ENCODE peak calls at places on chromosomes 11 and 22, in four cellular contexts. One of them, this sample, is unnamed.

GRCh38 chr11:27216268-27217149 is 146.5 kb downstream of the CCDC34 start:
- DNase-seq in H1: peak; percentile 35
- DNase-seq in GM12878: no peak
- DNase-seq in HepG2: no peak
- DNase-seq in this sample: no peak

GRCh38 chr22:47035443-47035881 is 273.0 kb downstream of the TBC1D22A start:
- DNase-seq in H1: no peak
- DNase-seq in GM12878: no peak
- DNase-seq in HepG2: no peak
- DNase-seq in this sample: no peak

GRCh38 chr11:121936781-121937447 is 179.1 kb downstream of the BLID start:
- DNase-seq in H1: no peak
- DNase-seq in GM12878: no peak
- DNase-seq in HepG2: no peak
- DNase-seq in this sample: no peak

GRCh38 chr11:30326114-30326783 is 3.3 kb downstream of the ARL14EP start:
- DNase-seq in H1: no peak
- DNase-seq in GM12878: no peak
- DNase-seq in HepG2: no peak
- DNase-seq in this sample: no peak

GRCh38 chr11:113161671-113162589 is 152.5 kb upstream of the TTC12 start:
- DNase-seq in H1: no peak
- DNase-seq in GM12878: no peak
- DNase-seq in HepG2: no peak
- DNase-seq in this sample: no peak

GRCh38 chr11:9617960-9618359 is 44.5 kb downstream of the WEE1 start:
- DNase-seq in H1: no peak
- DNase-seq in GM12878: no peak
- DNase-seq in HepG2: no peak
- DNase-seq in this sample: no peak

GRCh38 chr11:85590848-85591483 is 36.2 kb downstream of the DLG2 start:
- DNase-seq in H1: no peak
- DNase-seq in GM12878: no peak
- DNase-seq in HepG2: peak; percentile 2
- DNase-seq in this sample: no peak

GRCh38 chr22:49735411-49736311 is 92.0 kb downstream of the BRD1 start:
- DNase-seq in H1: peak; percentile 86
- DNase-seq in GM12878: no peak
- DNase-seq in HepG2: no peak
- DNase-seq in this sample: peak; percentile 30

GRCh38 chr11:134863294-134863693 is 451.3 kb upstream of the B3GAT1 start:
- DNase-seq in H1: no peak
- DNase-seq in GM12878: no peak
- DNase-seq in HepG2: no peak
- DNase-seq in this sample: no peak

GRCh38 chr22:29083576-29084566 is 11.0 kb downstream of the KREMEN1 start:
- DNase-seq in H1: no peak
- DNase-seq in GM12878: no peak
- DNase-seq in HepG2: no peak
- DNase-seq in this sample: no peak

GRCh38 chr11:21511835-21512440 is 680.9 kb upstream of the ANO5 start:
- DNase-seq in H1: peak; percentile 90
- DNase-seq in GM12878: no peak
- DNase-seq in HepG2: peak; percentile 48
- DNase-seq in this sample: peak; percentile 65

GRCh38 chr11:65826972-65827773 is 6.6 kb upstream of the SNX32 start:
- DNase-seq in H1: no peak
- DNase-seq in GM12878: no peak
- DNase-seq in HepG2: no peak
- DNase-seq in this sample: no peak

GRCh38 chr11:120854988-120855387 is 168.9 kb upstream of the TBCEL start:
- DNase-seq in H1: no peak
- DNase-seq in GM12878: no peak
- DNase-seq in HepG2: no peak
- DNase-seq in this sample: no peak

GRCh38 chr11:120858740-120859139 is 165.2 kb upstream of the TBCEL start:
- DNase-seq in H1: no peak
- DNase-seq in GM12878: no peak
- DNase-seq in HepG2: no peak
- DNase-seq in this sample: no peak

GRCh38 chr11:120863359-120863758 is 160.5 kb upstream of the TBCEL start:
- DNase-seq in H1: no peak
- DNase-seq in GM12878: no peak
- DNase-seq in HepG2: no peak
- DNase-seq in this sample: no peak

GRCh38 chr11:120857508-120857907 is 166.4 kb upstream of the TBCEL start:
- DNase-seq in H1: no peak
- DNase-seq in GM12878: no peak
- DNase-seq in HepG2: no peak
- DNase-seq in this sample: no peak

DNA sequence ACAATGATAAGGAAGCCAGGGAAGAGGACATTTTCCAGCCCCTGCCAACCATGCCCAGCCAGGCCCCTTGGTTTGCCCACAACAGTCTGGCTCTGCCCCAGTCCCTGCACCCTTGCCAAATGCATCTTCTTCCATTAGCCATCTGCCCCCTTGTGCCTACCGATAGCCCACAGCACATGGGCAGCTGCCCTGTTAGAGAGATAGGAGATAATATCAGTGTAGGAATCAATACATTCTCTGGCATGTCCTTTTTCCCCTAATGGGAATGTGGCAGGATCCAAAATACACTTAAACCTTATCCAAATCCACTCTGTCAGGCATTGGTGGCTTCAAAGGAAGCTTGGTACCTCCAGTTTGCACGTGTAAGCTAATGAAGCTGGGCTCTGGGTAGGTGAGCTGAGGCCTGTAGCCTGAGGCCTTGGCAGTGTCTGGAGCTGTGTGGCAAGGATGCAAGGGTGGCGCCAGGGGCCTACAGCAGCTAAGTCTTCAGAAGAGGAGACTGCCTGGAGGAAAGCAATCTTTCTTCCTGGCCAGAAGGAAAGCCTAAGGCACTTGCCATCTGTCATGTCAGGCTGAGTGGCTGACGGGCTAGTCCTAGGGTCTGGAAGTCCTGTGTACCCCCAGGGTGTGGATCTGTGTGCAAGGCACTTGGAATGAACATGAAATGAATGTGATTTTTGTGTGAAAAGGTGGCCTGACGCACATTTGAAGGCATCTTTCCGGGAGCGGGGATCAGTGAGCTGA is 164.2 kb upstream of the TBCEL start:
- DNase-seq in H1: no peak
- DNase-seq in GM12878: no peak
- DNase-seq in HepG2: no peak
- DNase-seq in this sample: no peak
- TF ChIP-seq SUZ12 in H1: no peak
- TF ChIP-seq SUZ12 in GM12878: no peak
- TF ChIP-seq SUZ12 in HepG2: no peak
- TF ChIP-seq SUZ12 in this sample: no peak

DNA sequence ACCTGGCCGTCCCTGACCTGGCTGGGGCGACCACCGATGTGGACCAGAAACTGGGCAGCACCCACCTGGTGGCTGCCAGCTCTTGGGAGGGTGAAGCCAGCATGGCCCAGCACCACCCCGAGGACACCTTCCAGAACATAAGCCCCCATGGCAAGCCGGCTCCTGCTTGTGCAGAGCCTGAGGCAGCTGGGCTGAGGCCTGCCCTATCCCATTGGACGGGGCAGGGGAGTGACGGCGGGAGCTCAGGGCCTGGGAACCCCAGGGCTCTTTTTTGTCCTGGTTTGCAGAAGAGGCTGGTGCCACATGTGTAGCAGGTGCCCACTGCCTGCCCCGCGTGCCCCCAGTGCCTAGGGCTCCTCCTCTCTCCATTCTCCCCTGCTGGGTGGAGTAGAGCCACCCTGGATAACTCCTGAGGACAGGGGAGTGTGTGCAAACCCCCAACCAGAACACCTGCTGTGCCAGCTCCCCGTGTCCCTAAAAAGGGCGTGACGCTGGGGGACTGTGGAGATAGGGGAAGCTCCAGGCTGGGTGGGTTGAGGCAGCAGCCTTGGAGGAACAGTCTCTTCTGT is 12.0 kb downstream of the DUSP8 start:
- DNase-seq in H1: no peak
- DNase-seq in GM12878: no peak
- DNase-seq in HepG2: no peak
- DNase-seq in this sample: no peak
- TF ChIP-seq ZNF274 in H1: no peak
- TF ChIP-seq ZNF274 in GM12878: no peak
- TF ChIP-seq ZNF274 in HepG2: no peak
- TF ChIP-seq ZNF274 in this sample: no peak

DNA sequence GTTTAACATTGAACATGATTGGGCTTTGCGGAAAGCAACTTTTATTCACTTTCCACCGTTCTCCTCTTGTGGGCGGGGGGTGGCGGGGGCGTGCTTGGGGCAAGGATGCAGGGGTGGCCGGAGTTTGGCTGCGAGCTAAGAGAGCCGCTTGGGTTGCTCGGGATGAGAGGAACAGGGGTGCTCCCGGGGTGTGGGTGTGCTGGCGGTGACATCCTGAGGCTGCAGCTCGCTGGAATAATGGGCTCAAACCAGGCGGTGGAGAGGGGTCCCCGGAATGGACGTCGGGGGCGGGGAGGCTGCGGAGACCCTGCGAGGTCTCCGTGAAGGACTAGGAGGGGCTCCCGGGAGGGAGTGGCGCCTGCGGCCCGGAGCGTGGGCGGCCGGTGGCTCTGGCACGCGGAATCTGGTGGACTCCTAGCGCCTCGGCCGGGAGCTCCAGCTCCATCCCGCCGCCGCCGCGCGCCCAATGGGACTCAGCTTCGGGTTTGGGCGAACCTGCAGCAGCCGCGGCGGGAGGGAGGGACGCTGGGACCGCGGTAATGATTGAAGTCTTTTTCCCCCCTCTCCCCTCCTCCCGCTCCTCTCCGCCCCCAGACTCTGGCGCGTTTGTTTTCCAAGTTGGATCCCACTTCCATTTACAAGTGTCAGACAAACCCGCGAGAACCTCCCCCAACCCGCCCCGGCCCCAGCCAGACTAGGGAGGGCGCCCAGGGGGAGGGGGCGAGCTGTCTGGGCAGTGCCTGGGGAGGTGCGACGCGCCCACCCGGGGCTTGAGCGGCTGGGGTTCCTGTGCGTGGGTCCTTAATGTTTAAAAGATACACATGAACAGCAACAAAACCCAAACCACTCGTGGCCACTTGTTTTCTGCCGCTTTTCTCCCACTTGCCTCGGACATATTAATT is 2.0 kb downstream of the FAT3 start:
- DNase-seq in H1: peak; percentile 81
- DNase-seq in GM12878: no peak
- DNase-seq in HepG2: no peak
- DNase-seq in this sample: no peak
- TF ChIP-seq SUZ12 in H1: no peak
- TF ChIP-seq SUZ12 in GM12878: no peak
- TF ChIP-seq SUZ12 in HepG2: no peak
- TF ChIP-seq SUZ12 in this sample: no peak

GRCh38 chr11:78666675-78667129 is 92.0 kb upstream of the NARS2 start:
- DNase-seq in H1: no peak
- DNase-seq in GM12878: no peak
- DNase-seq in HepG2: no peak
- DNase-seq in this sample: no peak
- TF ChIP-seq ZNF274 in H1: no peak
- TF ChIP-seq ZNF274 in GM12878: no peak
- TF ChIP-seq ZNF274 in HepG2: no peak
- TF ChIP-seq ZNF274 in this sample: no peak

DNA sequence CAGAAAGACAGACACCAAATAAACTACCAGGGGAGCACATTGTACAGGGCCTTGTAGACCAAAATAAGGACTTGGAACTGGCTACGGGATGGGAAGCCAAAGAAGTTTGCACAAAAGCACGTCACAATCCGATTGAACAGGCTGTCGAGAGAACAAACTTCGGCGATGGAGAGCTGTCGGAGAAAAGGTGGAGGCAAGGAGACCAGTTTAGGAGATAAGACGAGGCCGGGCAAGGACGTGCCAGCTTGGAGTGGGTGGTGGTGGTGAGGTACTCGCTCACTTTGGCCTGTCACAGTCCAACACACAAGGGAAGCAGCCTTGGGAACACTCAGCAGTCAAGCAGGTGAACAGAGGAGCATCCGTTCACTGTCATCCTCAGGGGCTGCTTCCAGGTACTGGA is 19.0 kb downstream of the APOL5 start:
- DNase-seq in H1: no peak
- DNase-seq in GM12878: no peak
- DNase-seq in HepG2: no peak
- DNase-seq in this sample: no peak
- TF ChIP-seq SUZ12 in H1: no peak
- TF ChIP-seq SUZ12 in GM12878: no peak
- TF ChIP-seq SUZ12 in HepG2: no peak
- TF ChIP-seq SUZ12 in this sample: no peak

GRCh38 chr22:24525416-24526037 is 29.4 kb downstream of the GUCD1 start:
- DNase-seq in H1: peak; percentile 91
- DNase-seq in GM12878: peak; percentile 62
- DNase-seq in HepG2: peak; percentile 92
- DNase-seq in this sample: peak; percentile 60
- TF ChIP-seq ZNF274 in H1: no peak
- TF ChIP-seq ZNF274 in GM12878: no peak
- TF ChIP-seq ZNF274 in HepG2: no peak
- TF ChIP-seq ZNF274 in this sample: no peak

This sample was measured in NT2/D1.